ENCODE peak calls at places on chromosomes 7 and 10, in ten cellular contexts. One of them, this sample, is unnamed.

GRCh38 chr10:46237815-46238510 is 48.8 kb upstream of the ANTXRL start:
- DNase-seq in ovary: no peak
- DNase-seq in Caki2: no peak
- DNase-seq in T-helper 22 cell: no peak
- DNase-seq in fibroblast of mammary gland: no peak
- DNase-seq in GM23248: peak
- DNase-seq in activated T-cell treated with anti-CD3 and anti-CD28 coated beads, Interleukin-2, amount 50 U/mL, for 72 hours: no peak
- DNase-seq in endothelial cell: no peak
- DNase-seq in Daoy: no peak
- DNase-seq in EL: peak
- DNase-seq in this sample: no peak

GRCh38 chr7:71637578-71637977 is 505.6 kb downstream of the GALNT17 start:
- DNase-seq in ovary: no peak
- DNase-seq in Caki2: peak
- DNase-seq in T-helper 22 cell: no peak
- DNase-seq in fibroblast of mammary gland: peak
- DNase-seq in GM23248: peak
- DNase-seq in activated T-cell treated with anti-CD3 and anti-CD28 coated beads, Interleukin-2, amount 50 U/mL, for 72 hours: no peak
- DNase-seq in endothelial cell: no peak
- DNase-seq in Daoy: peak
- DNase-seq in EL: no peak
- DNase-seq in this sample: no peak

GRCh38 chr10:14648042-14648765 is 126.5 kb downstream of the FAM107B start:
- DNase-seq in ovary: peak
- DNase-seq in Caki2: peak
- DNase-seq in T-helper 22 cell: peak
- DNase-seq in fibroblast of mammary gland: peak
- DNase-seq in GM23248: peak
- DNase-seq in activated T-cell treated with anti-CD3 and anti-CD28 coated beads, Interleukin-2, amount 50 U/mL, for 72 hours: peak
- DNase-seq in endothelial cell: peak
- DNase-seq in Daoy: peak
- DNase-seq in EL: peak
- DNase-seq in this sample: peak

GRCh38 chr7:82359426-82359825 is 84.2 kb downstream of the CACNA2D1 start:
- DNase-seq in ovary: no peak
- DNase-seq in Caki2: no peak
- DNase-seq in T-helper 22 cell: no peak
- DNase-seq in fibroblast of mammary gland: no peak
- DNase-seq in GM23248: no peak
- DNase-seq in activated T-cell treated with anti-CD3 and anti-CD28 coated beads, Interleukin-2, amount 50 U/mL, for 72 hours: no peak
- DNase-seq in endothelial cell: no peak
- DNase-seq in Daoy: no peak
- DNase-seq in EL: no peak
- DNase-seq in this sample: no peak

GRCh38 chr10:87861566-87861952 is 1.8 kb downstream of the KLLN start:
- DNase-seq in ovary: peak
- DNase-seq in Caki2: no peak
- DNase-seq in T-helper 22 cell: no peak
- DNase-seq in fibroblast of mammary gland: peak
- DNase-seq in GM23248: peak
- DNase-seq in activated T-cell treated with anti-CD3 and anti-CD28 coated beads, Interleukin-2, amount 50 U/mL, for 72 hours: peak
- DNase-seq in endothelial cell: peak
- DNase-seq in Daoy: no peak
- DNase-seq in EL: peak
- DNase-seq in this sample: peak

GRCh38 chr10:128854965-128855364 is 612.1 kb upstream of the MGMT start:
- DNase-seq in ovary: peak
- DNase-seq in Caki2: no peak
- DNase-seq in T-helper 22 cell: no peak
- DNase-seq in fibroblast of mammary gland: peak
- DNase-seq in GM23248: peak
- DNase-seq in activated T-cell treated with anti-CD3 and anti-CD28 coated beads, Interleukin-2, amount 50 U/mL, for 72 hours: no peak
- DNase-seq in endothelial cell: no peak
- DNase-seq in Daoy: peak
- DNase-seq in EL: no peak
- DNase-seq in this sample: peak

GRCh38 chr10:97117372-97117771 is 68.4 kb downstream of the SLIT1 start:
- DNase-seq in ovary: no peak
- DNase-seq in Caki2: no peak
- DNase-seq in T-helper 22 cell: no peak
- DNase-seq in fibroblast of mammary gland: peak
- DNase-seq in GM23248: peak
- DNase-seq in activated T-cell treated with anti-CD3 and anti-CD28 coated beads, Interleukin-2, amount 50 U/mL, for 72 hours: no peak
- DNase-seq in endothelial cell: no peak
- DNase-seq in Daoy: no peak
- DNase-seq in EL: no peak
- DNase-seq in this sample: peak

GRCh38 chr7:131604841-131605279 is 48.4 kb upstream of the PODXL start:
- DNase-seq in ovary: no peak
- DNase-seq in Caki2: no peak
- DNase-seq in T-helper 22 cell: no peak
- DNase-seq in fibroblast of mammary gland: peak
- DNase-seq in GM23248: peak
- DNase-seq in activated T-cell treated with anti-CD3 and anti-CD28 coated beads, Interleukin-2, amount 50 U/mL, for 72 hours: no peak
- DNase-seq in endothelial cell: no peak
- DNase-seq in Daoy: peak
- DNase-seq in EL: peak
- DNase-seq in this sample: no peak

GRCh38 chr10:96290368-96291133 is 13.7 kb upstream of the DNTT start:
- DNase-seq in ovary: no peak
- DNase-seq in Caki2: no peak
- DNase-seq in T-helper 22 cell: no peak
- DNase-seq in fibroblast of mammary gland: no peak
- DNase-seq in GM23248: no peak
- DNase-seq in activated T-cell treated with anti-CD3 and anti-CD28 coated beads, Interleukin-2, amount 50 U/mL, for 72 hours: no peak
- DNase-seq in endothelial cell: no peak
- DNase-seq in Daoy: no peak
- DNase-seq in EL: no peak
- DNase-seq in this sample: no peak

GRCh38 chr7:137934941-137935848 is 66.7 kb downstream of the CREB3L2 start:
- DNase-seq in ovary: no peak
- DNase-seq in Caki2: no peak
- DNase-seq in T-helper 22 cell: no peak
- DNase-seq in fibroblast of mammary gland: no peak
- DNase-seq in GM23248: no peak
- DNase-seq in activated T-cell treated with anti-CD3 and anti-CD28 coated beads, Interleukin-2, amount 50 U/mL, for 72 hours: no peak
- DNase-seq in endothelial cell: no peak
- DNase-seq in Daoy: no peak
- DNase-seq in EL: no peak
- DNase-seq in this sample: peak

GRCh38 chr7:98286093-98286525 is 4.6 kb downstream of the BRI3 start:
- DNase-seq in ovary: peak
- DNase-seq in Caki2: peak
- DNase-seq in T-helper 22 cell: no peak
- DNase-seq in fibroblast of mammary gland: peak
- DNase-seq in GM23248: peak
- DNase-seq in activated T-cell treated with anti-CD3 and anti-CD28 coated beads, Interleukin-2, amount 50 U/mL, for 72 hours: no peak
- DNase-seq in endothelial cell: no peak
- DNase-seq in Daoy: no peak
- DNase-seq in EL: peak
- DNase-seq in this sample: peak

GRCh38 chr7:85185355-85186082 is 1.3 kb downstream of the SEMA3D start:
- DNase-seq in ovary: peak
- DNase-seq in Caki2: peak
- DNase-seq in T-helper 22 cell: no peak
- DNase-seq in fibroblast of mammary gland: peak
- DNase-seq in GM23248: peak
- DNase-seq in activated T-cell treated with anti-CD3 and anti-CD28 coated beads, Interleukin-2, amount 50 U/mL, for 72 hours: no peak
- DNase-seq in endothelial cell: peak
- DNase-seq in Daoy: peak
- DNase-seq in EL: peak
- DNase-seq in this sample: peak

GRCh38 chr7:41121228-41121627 is 581.7 kb downstream of the INHBA start:
- DNase-seq in ovary: no peak
- DNase-seq in Caki2: no peak
- DNase-seq in T-helper 22 cell: no peak
- DNase-seq in fibroblast of mammary gland: no peak
- DNase-seq in GM23248: no peak
- DNase-seq in activated T-cell treated with anti-CD3 and anti-CD28 coated beads, Interleukin-2, amount 50 U/mL, for 72 hours: no peak
- DNase-seq in endothelial cell: no peak
- DNase-seq in Daoy: no peak
- DNase-seq in EL: no peak
- DNase-seq in this sample: no peak

GRCh38 chr10:90229486-90229885 is 528.1 kb downstream of the KIF20B start:
- DNase-seq in ovary: no peak
- DNase-seq in Caki2: no peak
- DNase-seq in T-helper 22 cell: no peak
- DNase-seq in fibroblast of mammary gland: no peak
- DNase-seq in GM23248: no peak
- DNase-seq in activated T-cell treated with anti-CD3 and anti-CD28 coated beads, Interleukin-2, amount 50 U/mL, for 72 hours: no peak
- DNase-seq in endothelial cell: no peak
- DNase-seq in Daoy: no peak
- DNase-seq in EL: no peak
- DNase-seq in this sample: no peak

GRCh38 chr7:80183900-80184685 is 49.5 kb downstream of the GNAI1 start:
- DNase-seq in ovary: no peak
- DNase-seq in Caki2: peak
- DNase-seq in T-helper 22 cell: no peak
- DNase-seq in fibroblast of mammary gland: peak
- DNase-seq in GM23248: no peak
- DNase-seq in activated T-cell treated with anti-CD3 and anti-CD28 coated beads, Interleukin-2, amount 50 U/mL, for 72 hours: no peak
- DNase-seq in endothelial cell: no peak
- DNase-seq in Daoy: peak
- DNase-seq in EL: no peak
- DNase-seq in this sample: no peak

GRCh38 chr7:128094686-128095085 is 63.4 kb upstream of the LRRC4 start:
- DNase-seq in ovary: no peak
- DNase-seq in Caki2: no peak
- DNase-seq in T-helper 22 cell: no peak
- DNase-seq in fibroblast of mammary gland: no peak
- DNase-seq in GM23248: no peak
- DNase-seq in activated T-cell treated with anti-CD3 and anti-CD28 coated beads, Interleukin-2, amount 50 U/mL, for 72 hours: no peak
- DNase-seq in endothelial cell: no peak
- DNase-seq in Daoy: no peak
- DNase-seq in EL: no peak
- DNase-seq in this sample: no peak

GRCh38 chr10:130040817-130041330 is 69.8 kb downstream of the C10orf143 start:
- DNase-seq in ovary: no peak
- DNase-seq in Caki2: no peak
- DNase-seq in T-helper 22 cell: no peak
- DNase-seq in fibroblast of mammary gland: no peak
- DNase-seq in GM23248: no peak
- DNase-seq in activated T-cell treated with anti-CD3 and anti-CD28 coated beads, Interleukin-2, amount 50 U/mL, for 72 hours: no peak
- DNase-seq in endothelial cell: no peak
- DNase-seq in Daoy: no peak
- DNase-seq in EL: no peak
- DNase-seq in this sample: no peak

GRCh38 chr7:24936121-24936824 is 43.7 kb downstream of the OSBPL3 start:
- DNase-seq in ovary: no peak
- DNase-seq in Caki2: no peak
- DNase-seq in T-helper 22 cell: no peak
- DNase-seq in fibroblast of mammary gland: no peak
- DNase-seq in GM23248: peak
- DNase-seq in activated T-cell treated with anti-CD3 and anti-CD28 coated beads, Interleukin-2, amount 50 U/mL, for 72 hours: no peak
- DNase-seq in endothelial cell: no peak
- DNase-seq in Daoy: peak
- DNase-seq in EL: peak
- DNase-seq in this sample: no peak

GRCh38 chr10:53441804-53442203 is 669.2 kb upstream of the MBL2 start:
- DNase-seq in ovary: no peak
- DNase-seq in Caki2: no peak
- DNase-seq in T-helper 22 cell: no peak
- DNase-seq in fibroblast of mammary gland: no peak
- DNase-seq in GM23248: no peak
- DNase-seq in activated T-cell treated with anti-CD3 and anti-CD28 coated beads, Interleukin-2, amount 50 U/mL, for 72 hours: no peak
- DNase-seq in endothelial cell: no peak
- DNase-seq in Daoy: no peak
- DNase-seq in EL: no peak
- DNase-seq in this sample: no peak

GRCh38 chr7:45421096-45421495 is 153.1 kb upstream of the ADCY1 start:
- DNase-seq in ovary: no peak
- DNase-seq in Caki2: no peak
- DNase-seq in T-helper 22 cell: no peak
- DNase-seq in fibroblast of mammary gland: peak
- DNase-seq in GM23248: peak
- DNase-seq in activated T-cell treated with anti-CD3 and anti-CD28 coated beads, Interleukin-2, amount 50 U/mL, for 72 hours: no peak
- DNase-seq in endothelial cell: no peak
- DNase-seq in Daoy: no peak
- DNase-seq in EL: no peak
- DNase-seq in this sample: no peak

GRCh38 chr7:1368682-1369571 is 90.3 kb downstream of the MICALL2 start:
- DNase-seq in ovary: no peak
- DNase-seq in Caki2: no peak
- DNase-seq in T-helper 22 cell: no peak
- DNase-seq in fibroblast of mammary gland: no peak
- DNase-seq in GM23248: peak
- DNase-seq in activated T-cell treated with anti-CD3 and anti-CD28 coated beads, Interleukin-2, amount 50 U/mL, for 72 hours: peak
- DNase-seq in endothelial cell: peak
- DNase-seq in Daoy: peak
- DNase-seq in EL: peak
- DNase-seq in this sample: no peak

GRCh38 chr7:12066561-12066960 is 144.5 kb upstream of the TMEM106B start:
- DNase-seq in ovary: no peak
- DNase-seq in Caki2: peak
- DNase-seq in T-helper 22 cell: no peak
- DNase-seq in fibroblast of mammary gland: peak
- DNase-seq in GM23248: peak
- DNase-seq in activated T-cell treated with anti-CD3 and anti-CD28 coated beads, Interleukin-2, amount 50 U/mL, for 72 hours: peak
- DNase-seq in endothelial cell: no peak
- DNase-seq in Daoy: peak
- DNase-seq in EL: no peak
- DNase-seq in this sample: peak

GRCh38 chr7:12890586-12890985 is 203.2 kb downstream of the ARL4A start:
- DNase-seq in ovary: no peak
- DNase-seq in Caki2: no peak
- DNase-seq in T-helper 22 cell: no peak
- DNase-seq in fibroblast of mammary gland: no peak
- DNase-seq in GM23248: no peak
- DNase-seq in activated T-cell treated with anti-CD3 and anti-CD28 coated beads, Interleukin-2, amount 50 U/mL, for 72 hours: no peak
- DNase-seq in endothelial cell: no peak
- DNase-seq in Daoy: no peak
- DNase-seq in EL: no peak
- DNase-seq in this sample: no peak

GRCh38 chr7:130865408-130866236 is 131.6 kb upstream of the KLF14 start:
- DNase-seq in ovary: no peak
- DNase-seq in Caki2: no peak
- DNase-seq in T-helper 22 cell: no peak
- DNase-seq in fibroblast of mammary gland: no peak
- DNase-seq in GM23248: peak
- DNase-seq in activated T-cell treated with anti-CD3 and anti-CD28 coated beads, Interleukin-2, amount 50 U/mL, for 72 hours: no peak
- DNase-seq in endothelial cell: peak
- DNase-seq in Daoy: no peak
- DNase-seq in EL: no peak
- DNase-seq in this sample: no peak